ENCODE peak calls at places on chromosomes 1 and 21, in five cellular contexts. F is HepG2, A is WTC11, U is GM12878, Q is K562. W is an unnamed sample.

GRCh38 chr1:174068000-174068399 is 45.8 kb upstream of the RC3H1 start:
- DNase-seq in F (no peak), A (no peak), U (no peak), Q (no peak), W (no peak)

GRCh38 chr21:36323032-36323431 is 3.0 kb downstream of the MORC3 start:
- DNase-seq in F (no peak), A (no peak), U (no peak), Q (peak), W (no peak)

GRCh38 chr1:237959838-237960237 is 69.1 kb upstream of the ZP4 start:
- DNase-seq in F (no peak), A (no peak), U (no peak), Q (no peak), W (no peak)

GRCh38 chr1:36486436-36487335 is 4.0 kb upstream of the CSF3R start:
- DNase-seq in F (peak), A (no peak), U (no peak), Q (no peak), W (peak)

GRCh38 chr1:54125671-54126070 is 27.1 kb downstream of the CDCP2 start:
- DNase-seq in F (peak), A (peak), U (no peak), Q (no peak), W (peak)

GRCh38 chr1:184340984-184341383 is 45.8 kb upstream of the C1orf21 start:
- DNase-seq in F (no peak), A (no peak), U (no peak), Q (peak), W (no peak)

GRCh38 chr1:22579541-22580155 is 16.4 kb downstream of the EPHA8 start:
- DNase-seq in F (no peak), A (no peak), U (no peak), Q (no peak), W (no peak)

GRCh38 chr21:37389456-37389855 is 22.9 kb downstream of the DYRK1A start:
- DNase-seq in F (no peak), A (no peak), U (no peak), Q (no peak), W (no peak)

GRCh38 chr1:112975336-112975735 is 19.3 kb upstream of the SLC16A1 start:
- DNase-seq in F (peak), A (no peak), U (no peak), Q (no peak), W (no peak)

GRCh38 chr1:43359696-43360095 is 915 bp downstream of the CDC20 start:
- DNase-seq in F (no peak), A (no peak), U (no peak), Q (no peak), W (no peak)

GRCh38 chr1:80244366-80244765 is 1237.8 kb upstream of the ADGRL4 start:
- DNase-seq in F (no peak), A (no peak), U (no peak), Q (no peak), W (no peak)

GRCh38 chr1:10398278-10398733 is 558 bp upstream of the PGD start:
- DNase-seq in F (no peak), A (no peak), U (no peak), Q (no peak), W (no peak)

GRCh38 chr21:35179990-35180557 is 131.0 kb upstream of the RUNX1 start:
- DNase-seq in F (no peak), A (no peak), U (no peak), Q (no peak), W (no peak)

GRCh38 chr1:240107058-240107684 is 15.5 kb downstream of the FMN2 start:
- DNase-seq in F (no peak), A (no peak), U (no peak), Q (no peak), W (no peak)

GRCh38 chr1:202143768-202144509 is 598 bp downstream of the ARL8A start:
- DNase-seq in F (no peak), A (peak), U (no peak), Q (peak), W (peak)

GRCh38 chr1:155934933-155935590 is 849 bp upstream of the KHDC4 start:
- DNase-seq in F (peak), A (no peak), U (no peak), Q (no peak), W (no peak)

GRCh38 chr1:11873954-11874562 is 15.3 kb upstream of the NPPB start:
- DNase-seq in F (no peak), A (no peak), U (no peak), Q (no peak), W (no peak)

GRCh38 chr1:202625416-202626360 is 84.6 kb downstream of the SYT2 start:
- DNase-seq in F (peak), A (peak), U (no peak), Q (peak), W (peak)

GRCh38 chr1:227312364-227313025 is 5.8 kb downstream of the CDC42BPA start:
- DNase-seq in F (no peak), A (no peak), U (no peak), Q (no peak), W (no peak)

GRCh38 chr21:27804515-27804914 is 837.6 kb upstream of the ADAMTS5 start:
- DNase-seq in F (no peak), A (no peak), U (no peak), Q (no peak), W (no peak)

GRCh38 chr1:28840928-28841544 is 29.1 kb downstream of the OPRD1 start:
- DNase-seq in F (no peak), A (no peak), U (no peak), Q (no peak), W (no peak)

GRCh38 chr1:28833396-28833795 is 21.4 kb downstream of the OPRD1 start:
- DNase-seq in F (no peak), A (no peak), U (no peak), Q (no peak), W (no peak)

GRCh38 chr1:28832966-28833365 is 21.0 kb downstream of the OPRD1 start:
- DNase-seq in F (no peak), A (no peak), U (no peak), Q (no peak), W (no peak)

GRCh38 chr1:28835237-28835650 is 23.3 kb downstream of the OPRD1 start:
- DNase-seq in F (no peak), A (no peak), U (no peak), Q (no peak), W (no peak)

GRCh38 chr1:28836421-28836956 is 24.5 kb downstream of the OPRD1 start:
- DNase-seq in F (no peak), A (no peak), U (no peak), Q (no peak), W (no peak)
- TF ChIP-seq ESRRA in F (no peak), A (no peak), U (no peak), Q (no peak), W (no peak)

DNA sequence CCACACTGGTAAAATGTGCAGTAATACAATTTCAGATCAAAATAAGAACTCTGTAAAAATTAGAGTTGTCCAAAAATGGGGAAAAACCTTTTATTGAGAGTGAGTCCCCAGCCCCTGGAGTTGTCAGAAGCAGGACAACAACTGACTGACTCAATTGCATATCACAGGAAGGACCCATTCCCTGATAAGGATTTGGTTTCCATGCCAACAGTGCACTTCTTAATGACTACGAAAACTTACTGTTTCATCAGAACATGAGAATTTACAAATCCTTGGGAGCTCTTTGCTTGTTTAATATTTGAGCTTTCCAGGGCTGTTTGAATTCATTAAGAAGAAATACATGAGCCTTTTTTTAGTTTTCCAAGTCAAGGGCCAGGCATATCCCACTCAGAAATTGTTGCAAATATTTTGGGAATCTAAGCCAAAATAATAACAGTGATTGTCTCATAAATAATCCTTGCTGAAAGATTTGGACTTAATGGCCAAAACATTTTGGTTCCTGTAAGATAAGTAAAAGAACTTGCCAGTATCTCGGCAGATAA is 27.2 kb upstream of the COL24A1 start:
- DNase-seq in F (no peak), A (no peak), U (no peak), Q (no peak), W (no peak)
- TF ChIP-seq ESRRA in F (no peak), A (no peak), U (no peak), Q (no peak), W (no peak)

DNA sequence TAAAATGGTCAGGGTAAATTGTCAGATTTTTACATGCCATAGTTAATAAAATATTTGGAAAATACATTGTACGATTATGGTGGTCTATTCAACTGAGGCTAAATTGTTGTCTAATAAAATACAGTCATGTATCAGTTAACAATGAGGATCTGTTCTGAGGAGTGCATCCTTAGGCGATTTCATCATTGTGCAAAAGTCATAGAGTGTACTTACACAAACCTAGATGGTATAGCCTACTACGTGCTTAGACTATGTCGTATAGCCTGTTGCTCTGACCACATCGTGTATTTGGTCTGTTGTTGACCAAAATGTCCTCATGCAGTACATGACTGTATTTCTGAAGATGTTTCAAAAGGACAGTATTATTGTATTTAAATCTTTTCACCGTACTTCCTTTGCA is 5.2 kb downstream of the EEIG2 start:
- DNase-seq in F (no peak), A (no peak), U (no peak), Q (no peak), W (no peak)
- TF ChIP-seq ESRRA in F (no peak), A (no peak), U (no peak), Q (no peak), W (no peak)

GRCh38 chr1:232174306-232174705 is 455.6 kb downstream of the SIPA1L2 start:
- DNase-seq in F (no peak), A (no peak), U (no peak), Q (no peak), W (no peak)
- TF ChIP-seq ESRRA in F (no peak), A (no peak), U (no peak), Q (no peak), W (no peak)

W was measured in A549.